ENCODE peak calls at places on chromosome 11, in ten cellular contexts. One of them, this sample, is unnamed.

GRCh38 chr11:72962084-72962483 is 147.9 kb downstream of the ATG16L2 start:
- DNase-seq in tibial artery: no peak
- DNase-seq in fibroblast of lung: peak; percentile 33
- DNase-seq in heart left ventricle: no peak
- DNase-seq in right atrium auricular region: no peak
- DNase-seq in body of pancreas: no peak
- DNase-seq in left lung: no peak
- DNase-seq in cardiac muscle cell: peak; percentile 85
- DNase-seq in Panc1: no peak
- DNase-seq in naive thymus-derived CD4-positive, alpha-beta T cell: no peak
- DNase-seq in this sample: no peak

GRCh38 chr11:128235446-128235845 is 351.9 kb downstream of the ETS1 start:
- DNase-seq in right atrium auricular region: no peak
- DNase-seq in left lung: no peak
- DNase-seq in Panc1: no peak
- DNase-seq in fibroblast of lung: peak; percentile 39
- DNase-seq in tibial artery: no peak
- DNase-seq in heart left ventricle: no peak
- DNase-seq in cardiac muscle cell: no peak
- DNase-seq in naive thymus-derived CD4-positive, alpha-beta T cell: no peak
- DNase-seq in body of pancreas: no peak
- DNase-seq in this sample: no peak

GRCh38 chr11:64130618-64131017 is 35.3 kb downstream of the MACROD1 start:
- DNase-seq in left lung: no peak
- DNase-seq in cardiac muscle cell: peak; percentile 7
- DNase-seq in body of pancreas: peak; percentile 37
- DNase-seq in Panc1: no peak
- DNase-seq in naive thymus-derived CD4-positive, alpha-beta T cell: no peak
- DNase-seq in right atrium auricular region: no peak
- DNase-seq in heart left ventricle: no peak
- DNase-seq in tibial artery: no peak
- DNase-seq in fibroblast of lung: no peak
- DNase-seq in this sample: no peak

GRCh38 chr11:12393691-12394090 is 16.3 kb downstream of the PARVA start:
- DNase-seq in cardiac muscle cell: no peak
- DNase-seq in left lung: no peak
- DNase-seq in body of pancreas: no peak
- DNase-seq in right atrium auricular region: no peak
- DNase-seq in heart left ventricle: no peak
- DNase-seq in naive thymus-derived CD4-positive, alpha-beta T cell: no peak
- DNase-seq in Panc1: no peak
- DNase-seq in fibroblast of lung: peak; percentile 46
- DNase-seq in tibial artery: no peak
- DNase-seq in this sample: no peak

GRCh38 chr11:102572537-102573220 is 42.1 kb upstream of the MMP7 start:
- DNase-seq in body of pancreas: no peak
- DNase-seq in left lung: no peak
- DNase-seq in heart left ventricle: no peak
- DNase-seq in fibroblast of lung: no peak
- DNase-seq in Panc1: no peak
- DNase-seq in tibial artery: no peak
- DNase-seq in naive thymus-derived CD4-positive, alpha-beta T cell: no peak
- DNase-seq in cardiac muscle cell: no peak
- DNase-seq in right atrium auricular region: no peak
- DNase-seq in this sample: no peak

GRCh38 chr11:103537904-103538502 is 428.8 kb downstream of the DYNC2H1 start:
- DNase-seq in body of pancreas: no peak
- DNase-seq in tibial artery: no peak
- DNase-seq in cardiac muscle cell: peak; percentile 72
- DNase-seq in naive thymus-derived CD4-positive, alpha-beta T cell: no peak
- DNase-seq in heart left ventricle: no peak
- DNase-seq in Panc1: no peak
- DNase-seq in fibroblast of lung: no peak
- DNase-seq in right atrium auricular region: no peak
- DNase-seq in left lung: no peak
- DNase-seq in this sample: no peak

GRCh38 chr11:105046898-105047579 is 1.9 kb upstream of the CARD16 start:
- DNase-seq in naive thymus-derived CD4-positive, alpha-beta T cell: no peak
- DNase-seq in heart left ventricle: no peak
- DNase-seq in left lung: no peak
- DNase-seq in cardiac muscle cell: peak; percentile 87
- DNase-seq in Panc1: peak; percentile 97
- DNase-seq in fibroblast of lung: peak; percentile 99
- DNase-seq in right atrium auricular region: no peak
- DNase-seq in tibial artery: no peak
- DNase-seq in body of pancreas: no peak
- DNase-seq in this sample: no peak

GRCh38 chr11:119339581-119340334 is 925 bp downstream of the C1QTNF5 start:
- DNase-seq in Panc1: no peak
- DNase-seq in cardiac muscle cell: peak; percentile 75
- DNase-seq in heart left ventricle: peak; percentile 85
- DNase-seq in tibial artery: peak; percentile 84
- DNase-seq in fibroblast of lung: peak; percentile 42
- DNase-seq in left lung: peak; percentile 93
- DNase-seq in right atrium auricular region: no peak
- DNase-seq in body of pancreas: peak; percentile 79
- DNase-seq in naive thymus-derived CD4-positive, alpha-beta T cell: no peak
- DNase-seq in this sample: peak; percentile 40

GRCh38 chr11:111748035-111748804 is 18.0 kb downstream of the PPP2R1B start:
- DNase-seq in left lung: no peak
- DNase-seq in naive thymus-derived CD4-positive, alpha-beta T cell: no peak
- DNase-seq in fibroblast of lung: no peak
- DNase-seq in Panc1: no peak
- DNase-seq in heart left ventricle: no peak
- DNase-seq in right atrium auricular region: no peak
- DNase-seq in body of pancreas: no peak
- DNase-seq in cardiac muscle cell: no peak
- DNase-seq in tibial artery: no peak
- DNase-seq in this sample: no peak

GRCh38 chr11:12995211-12995610 is 13.9 kb upstream of the RASSF10 start:
- DNase-seq in cardiac muscle cell: peak; percentile 96
- DNase-seq in Panc1: no peak
- DNase-seq in fibroblast of lung: peak; percentile 78
- DNase-seq in tibial artery: no peak
- DNase-seq in left lung: no peak
- DNase-seq in body of pancreas: no peak
- DNase-seq in heart left ventricle: no peak
- DNase-seq in right atrium auricular region: no peak
- DNase-seq in naive thymus-derived CD4-positive, alpha-beta T cell: no peak
- DNase-seq in this sample: peak; percentile 27

GRCh38 chr11:95498731-95499396 is 267.9 kb upstream of the SESN3 start:
- DNase-seq in Panc1: no peak
- DNase-seq in left lung: no peak
- DNase-seq in tibial artery: no peak
- DNase-seq in fibroblast of lung: peak; percentile 18
- DNase-seq in naive thymus-derived CD4-positive, alpha-beta T cell: no peak
- DNase-seq in right atrium auricular region: no peak
- DNase-seq in heart left ventricle: no peak
- DNase-seq in body of pancreas: no peak
- DNase-seq in cardiac muscle cell: no peak
- DNase-seq in this sample: no peak

GRCh38 chr11:67450796-67451657 is 1.5 kb downstream of the GPR152 start:
- DNase-seq in heart left ventricle: no peak
- DNase-seq in fibroblast of lung: no peak
- DNase-seq in right atrium auricular region: no peak
- DNase-seq in body of pancreas: no peak
- DNase-seq in Panc1: no peak
- DNase-seq in left lung: peak; percentile 72
- DNase-seq in tibial artery: no peak
- DNase-seq in naive thymus-derived CD4-positive, alpha-beta T cell: no peak
- DNase-seq in cardiac muscle cell: no peak
- DNase-seq in this sample: no peak
- H3K4me1 ChIP-seq in heart left ventricle: peaks cover 3% of the 10 kb centered on the region
- H3K4me1 ChIP-seq in fibroblast of lung: no peaks in the 10 kb centered on the region
- H3K4me1 ChIP-seq in right atrium auricular region: no peaks in the 10 kb centered on the region
- H3K4me1 ChIP-seq in body of pancreas: peaks cover 8% of the 10 kb centered on the region
- H3K4me1 ChIP-seq in Panc1: no peaks in the 10 kb centered on the region
- H3K4me1 ChIP-seq in left lung: no peaks in the 10 kb centered on the region
- H3K4me1 ChIP-seq in tibial artery: no peaks in the 10 kb centered on the region
- H3K4me1 ChIP-seq in naive thymus-derived CD4-positive, alpha-beta T cell: peaks cover 16% of the 10 kb centered on the region
- H3K4me1 ChIP-seq in cardiac muscle cell: no peaks in the 10 kb centered on the region
- H3K4me1 ChIP-seq in this sample: peaks cover 4% of the 10 kb centered on the region

DNA sequence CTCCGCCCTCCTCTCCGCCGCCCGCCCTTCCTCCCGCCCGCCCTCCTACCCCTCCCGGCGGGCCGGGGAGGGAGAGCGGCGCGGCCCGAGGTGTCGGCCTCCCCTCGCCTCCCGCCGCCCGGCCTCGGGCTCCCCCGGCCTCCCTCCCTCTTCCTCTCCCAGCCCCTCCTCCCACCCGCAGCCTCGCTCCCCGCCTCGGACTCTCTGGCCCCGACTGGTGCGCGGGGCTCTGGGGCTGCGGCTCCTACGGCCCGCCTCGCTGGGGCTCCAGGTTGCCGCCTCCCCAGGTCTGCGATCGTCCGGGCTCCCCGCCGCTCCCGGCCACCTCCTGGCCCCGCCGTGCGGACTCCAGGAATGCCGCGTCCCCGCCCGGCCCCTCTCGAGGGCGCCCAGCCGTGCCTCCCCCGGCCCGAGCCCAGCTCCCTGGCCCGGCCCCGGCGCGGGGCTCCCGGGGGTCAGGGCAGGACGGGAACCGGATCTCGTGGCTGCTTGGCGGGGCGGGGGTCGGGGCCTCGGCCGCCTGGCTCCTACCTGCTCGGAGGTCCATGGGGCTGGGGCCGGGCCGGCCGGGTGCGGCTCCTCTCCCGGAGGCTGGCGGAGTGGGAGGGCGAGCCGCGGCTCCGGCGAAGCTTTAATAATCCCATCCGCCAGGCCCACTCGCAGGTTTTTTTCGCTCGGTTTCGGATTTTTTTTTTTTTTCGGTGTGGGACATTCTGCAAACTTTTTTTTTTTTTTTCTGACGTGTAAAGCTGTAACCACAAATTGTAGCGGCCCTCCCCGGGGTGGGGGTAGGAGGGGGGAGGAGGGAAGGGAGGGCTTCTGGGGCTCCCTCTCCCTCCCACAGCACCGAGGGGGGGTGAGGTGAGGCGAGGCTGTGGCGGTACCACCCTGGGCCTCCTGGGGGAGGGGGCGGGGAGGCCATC is at the start of gene CLCF1:
- DNase-seq in tibial artery: peak; percentile 92
- DNase-seq in right atrium auricular region: no peak
- DNase-seq in body of pancreas: peak; percentile 74
- DNase-seq in cardiac muscle cell: peak; percentile 88
- DNase-seq in left lung: peak; percentile 95
- DNase-seq in fibroblast of lung: peak; percentile 94
- DNase-seq in Panc1: no peak
- DNase-seq in heart left ventricle: peak; percentile 77
- DNase-seq in naive thymus-derived CD4-positive, alpha-beta T cell: peak; percentile 68
- DNase-seq in this sample: no peak
- H3K4me1 ChIP-seq in tibial artery: peaks cover 43% of the 10 kb centered on the region
- H3K4me1 ChIP-seq in right atrium auricular region: no peaks in the 10 kb centered on the region
- H3K4me1 ChIP-seq in body of pancreas: peaks cover 38% of the 10 kb centered on the region
- H3K4me1 ChIP-seq in cardiac muscle cell: peaks cover 7% of the 10 kb centered on the region
- H3K4me1 ChIP-seq in left lung: peaks cover 18% of the 10 kb centered on the region
- H3K4me1 ChIP-seq in fibroblast of lung: peaks cover 44% of the 10 kb centered on the region
- H3K4me1 ChIP-seq in Panc1: peaks cover 65% of the 10 kb centered on the region
- H3K4me1 ChIP-seq in heart left ventricle: peaks cover 20% of the 10 kb centered on the region
- H3K4me1 ChIP-seq in naive thymus-derived CD4-positive, alpha-beta T cell: peaks cover 39% of the 10 kb centered on the region
- H3K4me1 ChIP-seq in this sample: peaks cover 46% of the 10 kb centered on the region

GRCh38 chr11:33690290-33691050 is 10.2 kb downstream of the C11orf91 start:
- DNase-seq in left lung: no peak
- DNase-seq in right atrium auricular region: peak; percentile 95
- DNase-seq in heart left ventricle: peak; percentile 73
- DNase-seq in body of pancreas: peak; percentile 50
- DNase-seq in tibial artery: peak; percentile 89
- DNase-seq in cardiac muscle cell: peak; percentile 93
- DNase-seq in fibroblast of lung: peak; percentile 100
- DNase-seq in naive thymus-derived CD4-positive, alpha-beta T cell: no peak
- DNase-seq in Panc1: peak; percentile 96
- DNase-seq in this sample: peak; percentile 57

GRCh38 chr11:33692013-33692504 is 8.6 kb downstream of the C11orf91 start:
- DNase-seq in Panc1: peak; percentile 95
- DNase-seq in tibial artery: peak; percentile 83
- DNase-seq in cardiac muscle cell: peak; percentile 97
- DNase-seq in left lung: no peak
- DNase-seq in fibroblast of lung: peak; percentile 97
- DNase-seq in body of pancreas: peak; percentile 71
- DNase-seq in heart left ventricle: peak; percentile 51
- DNase-seq in right atrium auricular region: peak; percentile 94
- DNase-seq in naive thymus-derived CD4-positive, alpha-beta T cell: no peak
- DNase-seq in this sample: peak; percentile 63

GRCh38 chr11:33689089-33689488 is 11.5 kb downstream of the C11orf91 start:
- DNase-seq in fibroblast of lung: peak; percentile 45
- DNase-seq in body of pancreas: no peak
- DNase-seq in naive thymus-derived CD4-positive, alpha-beta T cell: no peak
- DNase-seq in cardiac muscle cell: no peak
- DNase-seq in Panc1: no peak
- DNase-seq in left lung: no peak
- DNase-seq in right atrium auricular region: no peak
- DNase-seq in heart left ventricle: no peak
- DNase-seq in tibial artery: no peak
- DNase-seq in this sample: no peak

GRCh38 chr11:33689506-33689905 is 11.1 kb downstream of the C11orf91 start:
- DNase-seq in Panc1: no peak
- DNase-seq in tibial artery: no peak
- DNase-seq in cardiac muscle cell: no peak
- DNase-seq in left lung: peak; percentile 25
- DNase-seq in right atrium auricular region: no peak
- DNase-seq in heart left ventricle: no peak
- DNase-seq in fibroblast of lung: no peak
- DNase-seq in naive thymus-derived CD4-positive, alpha-beta T cell: no peak
- DNase-seq in body of pancreas: no peak
- DNase-seq in this sample: no peak

GRCh38 chr11:33691051-33691864 is 9.4 kb downstream of the C11orf91 start:
- DNase-seq in tibial artery: no peak
- DNase-seq in heart left ventricle: no peak
- DNase-seq in naive thymus-derived CD4-positive, alpha-beta T cell: no peak
- DNase-seq in right atrium auricular region: no peak
- DNase-seq in cardiac muscle cell: no peak
- DNase-seq in left lung: no peak
- DNase-seq in Panc1: no peak
- DNase-seq in body of pancreas: no peak
- DNase-seq in fibroblast of lung: no peak
- DNase-seq in this sample: no peak
- H3K4me1 ChIP-seq in tibial artery: peaks cover 29% of the 10 kb centered on the region
- H3K4me1 ChIP-seq in heart left ventricle: peaks cover 60% of the 10 kb centered on the region
- H3K4me1 ChIP-seq in naive thymus-derived CD4-positive, alpha-beta T cell: no peaks in the 10 kb centered on the region
- H3K4me1 ChIP-seq in right atrium auricular region: no peaks in the 10 kb centered on the region
- H3K4me1 ChIP-seq in cardiac muscle cell: peaks cover 5% of the 10 kb centered on the region
- H3K4me1 ChIP-seq in left lung: peaks cover 16% of the 10 kb centered on the region
- H3K4me1 ChIP-seq in Panc1: peaks cover 79% of the 10 kb centered on the region
- H3K4me1 ChIP-seq in body of pancreas: peaks cover 69% of the 10 kb centered on the region
- H3K4me1 ChIP-seq in fibroblast of lung: peaks cover 37% of the 10 kb centered on the region
- H3K4me1 ChIP-seq in this sample: no peaks in the 10 kb centered on the region

DNA sequence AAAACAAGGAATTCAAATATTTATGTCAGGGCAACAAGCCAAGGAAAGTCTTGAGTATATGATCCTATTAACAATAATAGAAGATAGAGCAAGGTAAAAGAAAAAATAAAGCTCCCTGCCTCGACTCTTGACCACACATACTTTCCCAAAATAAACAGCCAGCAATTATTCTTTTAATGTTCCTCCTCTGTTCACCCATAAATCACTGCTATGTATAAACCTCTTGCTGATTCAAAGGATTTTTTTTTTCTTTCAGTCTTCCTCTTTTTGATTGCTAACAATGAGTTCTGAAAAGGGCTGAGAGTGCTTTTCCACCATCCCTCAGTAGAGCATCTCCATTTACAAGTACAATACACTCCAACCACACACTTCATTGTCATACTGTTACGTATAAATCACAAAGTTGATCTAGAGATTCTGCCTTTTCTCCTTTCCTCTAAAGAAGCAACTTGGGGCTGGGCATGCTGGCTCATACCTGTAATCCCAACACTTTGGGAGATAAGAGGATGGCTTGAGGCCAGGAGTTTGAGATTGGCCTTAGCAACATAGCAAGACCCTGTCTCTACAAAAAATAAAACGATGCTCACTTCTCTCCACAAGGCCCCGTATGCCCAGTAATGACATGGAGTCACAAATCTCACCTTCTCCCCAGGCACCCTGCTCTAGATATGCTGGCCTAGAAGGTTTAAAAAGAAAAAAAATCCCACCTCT is 24.0 kb downstream of the RAB30 start:
- DNase-seq in tibial artery: no peak
- DNase-seq in fibroblast of lung: peak; percentile 58
- DNase-seq in heart left ventricle: no peak
- DNase-seq in left lung: no peak
- DNase-seq in body of pancreas: no peak
- DNase-seq in cardiac muscle cell: no peak
- DNase-seq in Panc1: no peak
- DNase-seq in naive thymus-derived CD4-positive, alpha-beta T cell: no peak
- DNase-seq in right atrium auricular region: no peak
- DNase-seq in this sample: no peak
- H3K4me1 ChIP-seq in tibial artery: peaks cover 36% of the 10 kb centered on the region
- H3K4me1 ChIP-seq in fibroblast of lung: peaks cover 31% of the 10 kb centered on the region
- H3K4me1 ChIP-seq in heart left ventricle: peaks cover 53% of the 10 kb centered on the region
- H3K4me1 ChIP-seq in left lung: no peaks in the 10 kb centered on the region
- H3K4me1 ChIP-seq in body of pancreas: peaks cover 16% of the 10 kb centered on the region
- H3K4me1 ChIP-seq in cardiac muscle cell: peaks cover 4% of the 10 kb centered on the region
- H3K4me1 ChIP-seq in Panc1: peaks cover 42% of the 10 kb centered on the region
- H3K4me1 ChIP-seq in naive thymus-derived CD4-positive, alpha-beta T cell: no peaks in the 10 kb centered on the region
- H3K4me1 ChIP-seq in right atrium auricular region: no peaks in the 10 kb centered on the region
- H3K4me1 ChIP-seq in this sample: peaks cover 28% of the 10 kb centered on the region

This sample was measured in tibial nerve.